ENCODE peak calls at places on chromosomes 4 and X, in six cellular contexts. One of them, this sample, is unnamed.

GRCh38 chrX:106467422-106467821 is 144.4 kb upstream of the RADX start:
- DNase-seq in AG09319: no peak
- DNase-seq in GM13977: no peak
- DNase-seq in pancreas: peak
- DNase-seq in cardiac muscle cell: no peak
- DNase-seq in adrenal gland: no peak
- DNase-seq in this sample: no peak

GRCh38 chr4:159867673-159868072 is 764.8 kb downstream of the RAPGEF2 start:
- DNase-seq in AG09319: no peak
- DNase-seq in GM13977: no peak
- DNase-seq in pancreas: no peak
- DNase-seq in cardiac muscle cell: no peak
- DNase-seq in adrenal gland: no peak
- DNase-seq in this sample: no peak

GRCh38 chr4:46277165-46277951 is 112.6 kb downstream of the GABRA2 start:
- DNase-seq in AG09319: no peak
- DNase-seq in GM13977: no peak
- DNase-seq in pancreas: peak
- DNase-seq in cardiac muscle cell: no peak
- DNase-seq in adrenal gland: no peak
- DNase-seq in this sample: no peak

GRCh38 chr4:46270986-46271596 is 118.8 kb downstream of the GABRA2 start:
- DNase-seq in AG09319: no peak
- DNase-seq in GM13977: no peak
- DNase-seq in pancreas: no peak
- DNase-seq in cardiac muscle cell: peak
- DNase-seq in adrenal gland: no peak
- DNase-seq in this sample: no peak

GRCh38 chr4:72701987-72702819 is 133.2 kb upstream of the ADAMTS3 start:
- DNase-seq in AG09319: peak
- DNase-seq in GM13977: peak
- DNase-seq in pancreas: no peak
- DNase-seq in cardiac muscle cell: peak
- DNase-seq in adrenal gland: peak
- DNase-seq in this sample: no peak

GRCh38 chr4:75432683-75433082 is 81.5 kb downstream of the RCHY1 start:
- DNase-seq in AG09319: peak
- DNase-seq in GM13977: peak
- DNase-seq in pancreas: no peak
- DNase-seq in cardiac muscle cell: peak
- DNase-seq in adrenal gland: no peak
- DNase-seq in this sample: no peak

GRCh38 chr4:42965326-42965725 is 72.8 kb downstream of the GRXCR1 start:
- DNase-seq in AG09319: no peak
- DNase-seq in GM13977: no peak
- DNase-seq in pancreas: no peak
- DNase-seq in cardiac muscle cell: peak
- DNase-seq in adrenal gland: no peak
- DNase-seq in this sample: no peak

GRCh38 chrX:103276581-103277002 is at the start of gene TCEAL5:
- DNase-seq in AG09319: no peak
- DNase-seq in GM13977: peak
- DNase-seq in pancreas: peak
- DNase-seq in cardiac muscle cell: no peak
- DNase-seq in adrenal gland: no peak
- DNase-seq in this sample: no peak

GRCh38 chrX:97860206-97860605 is 976.5 kb downstream of the RPA4 start:
- DNase-seq in AG09319: no peak
- DNase-seq in GM13977: no peak
- DNase-seq in pancreas: no peak
- DNase-seq in cardiac muscle cell: no peak
- DNase-seq in adrenal gland: no peak
- DNase-seq in this sample: no peak

GRCh38 chr4:86496094-86497060 is 97.7 kb upstream of the PTPN13 start:
- DNase-seq in AG09319: no peak
- DNase-seq in GM13977: peak
- DNase-seq in pancreas: no peak
- DNase-seq in cardiac muscle cell: peak
- DNase-seq in adrenal gland: peak
- DNase-seq in this sample: no peak

GRCh38 chr4:88697588-88698329 is at the start of gene NAP1L5:
- DNase-seq in AG09319: no peak
- DNase-seq in GM13977: peak
- DNase-seq in pancreas: peak
- DNase-seq in cardiac muscle cell: peak
- DNase-seq in adrenal gland: peak
- DNase-seq in this sample: peak

GRCh38 chrX:87468941-87469340 is 48.7 kb upstream of the KLHL4 start:
- DNase-seq in AG09319: no peak
- DNase-seq in GM13977: no peak
- DNase-seq in pancreas: no peak
- DNase-seq in cardiac muscle cell: no peak
- DNase-seq in adrenal gland: no peak
- DNase-seq in this sample: no peak

GRCh38 chr4:74320559-74321118 is 12.4 kb downstream of the EPGN start:
- DNase-seq in AG09319: peak
- DNase-seq in GM13977: peak
- DNase-seq in pancreas: no peak
- DNase-seq in cardiac muscle cell: peak
- DNase-seq in adrenal gland: peak
- DNase-seq in this sample: no peak

GRCh38 chr4:147689062-147689461 is 5.1 kb upstream of the PRMT9 start:
- DNase-seq in AG09319: no peak
- DNase-seq in GM13977: no peak
- DNase-seq in pancreas: no peak
- DNase-seq in cardiac muscle cell: no peak
- DNase-seq in adrenal gland: no peak
- DNase-seq in this sample: no peak

GRCh38 chrX:84047339-84047738 is 140.7 kb downstream of the RPS6KA6 start:
- DNase-seq in AG09319: no peak
- DNase-seq in GM13977: no peak
- DNase-seq in pancreas: no peak
- DNase-seq in cardiac muscle cell: no peak
- DNase-seq in adrenal gland: no peak
- DNase-seq in this sample: no peak

GRCh38 chr4:129623233-129623632 is 527.3 kb downstream of the C4orf33 start:
- DNase-seq in AG09319: no peak
- DNase-seq in GM13977: no peak
- DNase-seq in pancreas: no peak
- DNase-seq in cardiac muscle cell: no peak
- DNase-seq in adrenal gland: no peak
- DNase-seq in this sample: no peak

GRCh38 chr4:119041951-119042560 is 93.6 kb upstream of the MYOZ2 start:
- DNase-seq in AG09319: no peak
- DNase-seq in GM13977: peak
- DNase-seq in pancreas: no peak
- DNase-seq in cardiac muscle cell: peak
- DNase-seq in adrenal gland: peak
- DNase-seq in this sample: no peak

GRCh38 chrX:13661735-13662536 is 9.0 kb downstream of the TCEANC start:
- DNase-seq in AG09319: no peak
- DNase-seq in GM13977: no peak
- DNase-seq in pancreas: no peak
- DNase-seq in cardiac muscle cell: no peak
- DNase-seq in adrenal gland: no peak
- DNase-seq in this sample: no peak

GRCh38 chr4:15043226-15043625 is 40.9 kb downstream of the CPEB2 start:
- DNase-seq in AG09319: no peak
- DNase-seq in GM13977: no peak
- DNase-seq in pancreas: no peak
- DNase-seq in cardiac muscle cell: no peak
- DNase-seq in adrenal gland: no peak
- DNase-seq in this sample: no peak

GRCh38 chrX:130994671-130995070 is 63.5 kb upstream of the ARHGAP36 start:
- DNase-seq in AG09319: no peak
- DNase-seq in GM13977: peak
- DNase-seq in pancreas: no peak
- DNase-seq in cardiac muscle cell: peak
- DNase-seq in adrenal gland: peak
- DNase-seq in this sample: no peak

GRCh38 chr4:27270435-27270834 is 409.8 kb downstream of the STIM2 start:
- DNase-seq in AG09319: no peak
- DNase-seq in GM13977: no peak
- DNase-seq in pancreas: no peak
- DNase-seq in cardiac muscle cell: no peak
- DNase-seq in adrenal gland: no peak
- DNase-seq in this sample: no peak

GRCh38 chr4:41120297-41121217 is 93.8 kb downstream of the APBB2 start:
- DNase-seq in AG09319: peak
- DNase-seq in GM13977: no peak
- DNase-seq in pancreas: no peak
- DNase-seq in cardiac muscle cell: no peak
- DNase-seq in adrenal gland: peak
- DNase-seq in this sample: no peak

GRCh38 chr4:47836655-47837581 is 949 bp downstream of the CORIN start:
- DNase-seq in AG09319: peak
- DNase-seq in GM13977: peak
- DNase-seq in pancreas: peak
- DNase-seq in cardiac muscle cell: peak
- DNase-seq in adrenal gland: peak
- DNase-seq in this sample: peak

GRCh38 chr4:101039367-101039766 is 308.0 kb downstream of the PPP3CA start:
- DNase-seq in AG09319: no peak
- DNase-seq in GM13977: peak
- DNase-seq in pancreas: no peak
- DNase-seq in cardiac muscle cell: no peak
- DNase-seq in adrenal gland: no peak
- DNase-seq in this sample: no peak

GRCh38 chrX:65488496-65488895 is 46.1 kb downstream of the LAS1L start:
- DNase-seq in AG09319: no peak
- DNase-seq in GM13977: no peak
- DNase-seq in pancreas: no peak
- DNase-seq in cardiac muscle cell: no peak
- DNase-seq in adrenal gland: no peak
- DNase-seq in this sample: no peak

GRCh38 chr4:5747746-5748365 is 36.9 kb downstream of the EVC start:
- DNase-seq in AG09319: peak
- DNase-seq in GM13977: no peak
- DNase-seq in pancreas: no peak
- DNase-seq in cardiac muscle cell: no peak
- DNase-seq in adrenal gland: no peak
- DNase-seq in this sample: no peak

GRCh38 chr4:177016541-177017141 is 223.9 kb upstream of the VEGFC start:
- DNase-seq in AG09319: peak
- DNase-seq in GM13977: no peak
- DNase-seq in pancreas: no peak
- DNase-seq in cardiac muscle cell: no peak
- DNase-seq in adrenal gland: no peak
- DNase-seq in this sample: no peak

GRCh38 chr4:183165371-183165770 is 66.3 kb downstream of the WWC2 start:
- DNase-seq in AG09319: no peak
- DNase-seq in GM13977: no peak
- DNase-seq in pancreas: no peak
- DNase-seq in cardiac muscle cell: no peak
- DNase-seq in adrenal gland: no peak
- DNase-seq in this sample: no peak

GRCh38 chrX:153961292-153961691 is 10.3 kb downstream of the HCFC1 start:
- DNase-seq in AG09319: no peak
- DNase-seq in GM13977: no peak
- DNase-seq in pancreas: peak
- DNase-seq in cardiac muscle cell: no peak
- DNase-seq in adrenal gland: no peak
- DNase-seq in this sample: no peak

DNA sequence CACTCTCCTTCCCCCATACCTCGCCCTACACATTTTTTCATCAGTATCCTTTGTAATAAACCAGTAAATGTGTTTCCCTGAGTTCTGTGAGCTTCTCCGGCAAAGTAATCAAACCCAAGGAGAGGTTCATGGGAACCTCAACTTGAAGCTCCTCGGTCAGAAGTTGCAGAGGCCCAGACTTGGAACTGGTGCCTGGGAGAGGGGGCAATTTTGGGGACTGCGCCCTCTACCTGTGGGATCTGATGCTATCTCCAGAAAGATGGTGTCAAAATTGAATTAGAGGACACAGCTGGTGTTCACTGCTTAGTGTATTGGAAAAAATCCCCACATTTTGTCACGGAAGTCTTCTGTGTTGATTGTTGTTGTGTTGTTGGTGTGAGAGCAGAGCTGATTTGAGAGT is 70.6 kb downstream of the ATP11C start:
- DNase-seq in AG09319: no peak
- DNase-seq in GM13977: no peak
- DNase-seq in pancreas: no peak
- DNase-seq in cardiac muscle cell: no peak
- DNase-seq in adrenal gland: no peak
- DNase-seq in this sample: no peak
- TF ChIP-seq CTCF in AG09319: no peak
- TF ChIP-seq CTCF in GM13977: peak
- TF ChIP-seq CTCF in pancreas: no peak
- TF ChIP-seq CTCF in cardiac muscle cell: no peak
- TF ChIP-seq CTCF in adrenal gland: no peak
- TF ChIP-seq CTCF in this sample: no peak

GRCh38 chrX:77160301-77160700 is 286.9 kb upstream of the FGF16 start:
- DNase-seq in AG09319: no peak
- DNase-seq in GM13977: no peak
- DNase-seq in pancreas: no peak
- DNase-seq in cardiac muscle cell: no peak
- DNase-seq in adrenal gland: peak
- DNase-seq in this sample: no peak
- TF ChIP-seq CTCF in AG09319: peak
- TF ChIP-seq CTCF in GM13977: peak
- TF ChIP-seq CTCF in pancreas: no peak
- TF ChIP-seq CTCF in cardiac muscle cell: no peak
- TF ChIP-seq CTCF in adrenal gland: no peak
- TF ChIP-seq CTCF in this sample: no peak

GRCh38 chr4:141134586-141134985 is 1.3 kb upstream of the RNF150 start:
- DNase-seq in AG09319: no peak
- DNase-seq in GM13977: no peak
- DNase-seq in pancreas: no peak
- DNase-seq in cardiac muscle cell: no peak
- DNase-seq in adrenal gland: no peak
- DNase-seq in this sample: no peak

GRCh38 chr4:141133146-141134006 is at the start of gene RNF150:
- DNase-seq in AG09319: peak
- DNase-seq in GM13977: peak
- DNase-seq in pancreas: peak
- DNase-seq in cardiac muscle cell: peak
- DNase-seq in adrenal gland: peak
- DNase-seq in this sample: no peak

GRCh38 chr4:141132689-141133145 is 552 bp downstream of the RNF150 start:
- DNase-seq in AG09319: no peak
- DNase-seq in GM13977: peak
- DNase-seq in pancreas: no peak
- DNase-seq in cardiac muscle cell: peak
- DNase-seq in adrenal gland: peak
- DNase-seq in this sample: no peak

GRCh38 chr4:141131738-141132688 is 1.3 kb downstream of the RNF150 start:
- DNase-seq in AG09319: no peak
- DNase-seq in GM13977: no peak
- DNase-seq in pancreas: peak
- DNase-seq in cardiac muscle cell: peak
- DNase-seq in adrenal gland: peak
- DNase-seq in this sample: no peak

GRCh38 chr4:141134051-141134450 is 782 bp upstream of the RNF150 start:
- DNase-seq in AG09319: no peak
- DNase-seq in GM13977: no peak
- DNase-seq in pancreas: no peak
- DNase-seq in cardiac muscle cell: no peak
- DNase-seq in adrenal gland: no peak
- DNase-seq in this sample: no peak
- TF ChIP-seq CTCF in AG09319: peak
- TF ChIP-seq CTCF in GM13977: no peak
- TF ChIP-seq CTCF in pancreas: no peak
- TF ChIP-seq CTCF in cardiac muscle cell: no peak
- TF ChIP-seq CTCF in adrenal gland: no peak
- TF ChIP-seq CTCF in this sample: no peak

GRCh38 chrX:108020631-108021030 is 24.2 kb upstream of the VSIG1 start:
- DNase-seq in AG09319: no peak
- DNase-seq in GM13977: peak
- DNase-seq in pancreas: no peak
- DNase-seq in cardiac muscle cell: peak
- DNase-seq in adrenal gland: no peak
- DNase-seq in this sample: no peak
- TF ChIP-seq CTCF in AG09319: peak
- TF ChIP-seq CTCF in GM13977: peak
- TF ChIP-seq CTCF in pancreas: no peak
- TF ChIP-seq CTCF in cardiac muscle cell: peak
- TF ChIP-seq CTCF in adrenal gland: peak
- TF ChIP-seq CTCF in this sample: no peak

This sample was measured in natural killer cell.